ENCODE peak calls at places on chromosomes 13 and 19, in four cellular contexts. F, P, K and U are unnamed samples.

GRCh38 chr13:31638577-31638976 is 100.7 kb upstream of the RXFP2 start:
- DNase-seq in F (peak), P (no peak), K (no peak), U (peak)

GRCh38 chr13:113759525-113760137 is 605 bp downstream of the TMEM255B start:
- DNase-seq in F (peak), P (peak), K (no peak), U (peak)

GRCh38 chr13:85366759-85367417 is 432.3 kb downstream of the SLITRK6 start:
- DNase-seq in F (peak), P (no peak), K (no peak), U (no peak)

GRCh38 chr19:2517881-2518601 is 42.1 kb downstream of the GADD45B start:
- DNase-seq in F (no peak), P (no peak), K (no peak), U (no peak)

GRCh38 chr13:92175330-92175729 is 776.9 kb downstream of the GPC5 start:
- DNase-seq in F (peak), P (peak), K (no peak), U (no peak)

GRCh38 chr19:18438331-18439024 is 545 bp upstream of the ISYNA1 start:
- DNase-seq in F (no peak), P (peak), K (no peak), U (no peak)

GRCh38 chr19:46596008-46596407 is 5.1 kb upstream of the CALM3 start:
- DNase-seq in F (no peak), P (no peak), K (no peak), U (no peak)

GRCh38 chr19:7440188-7440975 is 48.5 kb downstream of the PEX11G start:
- DNase-seq in F (no peak), P (no peak), K (no peak), U (no peak)

GRCh38 chr13:111645598-111646463 is 325.4 kb downstream of the TEX29 start:
- DNase-seq in F (no peak), P (no peak), K (no peak), U (no peak)

GRCh38 chr19:42422092-42422575 is 5.1 kb downstream of the LIPE start:
- DNase-seq in F (no peak), P (no peak), K (no peak), U (no peak)

GRCh38 chr19:17739121-17739875 is 12.0 kb upstream of the FCHO1 start:
- DNase-seq in F (no peak), P (peak), K (no peak), U (no peak)

GRCh38 chr13:109301711-109302110 is 484.7 kb downstream of the IRS2 start:
- DNase-seq in F (no peak), P (no peak), K (no peak), U (no peak)

GRCh38 chr13:72666391-72666790 is 61.0 kb downstream of the MZT1 start:
- DNase-seq in F (no peak), P (no peak), K (no peak), U (no peak)

GRCh38 chr19:12873891-12874745 is 7.1 kb downstream of the DNASE2 start:
- DNase-seq in F (no peak), P (no peak), K (no peak), U (no peak)

GRCh38 chr19:4322942-4323665 is 15.5 kb downstream of the STAP2 start:
- DNase-seq in F (no peak), P (peak), K (no peak), U (no peak)

DNA sequence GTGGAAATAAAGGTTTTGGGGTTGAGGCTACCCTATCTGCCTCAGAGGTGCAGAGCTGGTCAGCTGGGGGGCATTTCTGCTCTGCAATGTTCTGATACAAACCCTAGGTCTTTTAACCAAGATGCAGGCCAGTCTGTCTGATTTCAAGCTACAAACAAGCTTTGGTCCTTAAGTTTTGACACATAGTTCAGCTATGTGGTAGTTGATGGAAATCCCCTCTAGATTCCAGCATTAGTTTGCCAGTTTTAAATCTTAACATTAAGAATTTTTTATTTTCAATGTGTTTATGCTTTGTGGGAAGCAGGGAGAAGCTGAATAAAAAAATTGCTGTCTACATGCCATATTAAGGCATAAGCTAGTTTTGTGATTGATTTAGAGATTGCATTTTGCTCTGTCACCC is 225.7 kb downstream of the LMO7 start:
- DNase-seq in F (no peak), P (no peak), K (no peak), U (no peak)
- TF ChIP-seq CTCF in F (no peak), P (no peak), K (no peak), U (no peak)

DNA sequence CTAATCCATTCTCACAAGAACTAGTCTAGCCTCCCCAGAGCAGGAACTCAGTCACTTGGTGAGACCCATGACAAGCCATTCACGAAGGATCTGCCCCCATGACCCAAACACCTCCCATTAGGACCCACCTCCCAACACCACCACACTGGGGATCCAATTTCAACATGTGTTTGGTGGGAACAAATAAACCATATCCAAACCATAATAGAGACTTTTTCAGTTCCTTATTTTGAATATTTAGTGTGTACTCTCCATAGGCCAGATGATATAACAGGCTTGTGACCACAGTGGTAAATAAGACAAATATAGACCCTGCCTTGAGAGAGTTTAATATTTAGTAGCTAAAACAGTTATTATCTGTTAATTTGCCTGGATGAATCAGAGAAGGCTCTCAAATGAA is 227.5 kb upstream of the SERP2 start:
- DNase-seq in F (no peak), P (no peak), K (no peak), U (no peak)
- TF ChIP-seq CTCF in F (no peak), P (no peak), K (no peak), U (no peak)

DNA sequence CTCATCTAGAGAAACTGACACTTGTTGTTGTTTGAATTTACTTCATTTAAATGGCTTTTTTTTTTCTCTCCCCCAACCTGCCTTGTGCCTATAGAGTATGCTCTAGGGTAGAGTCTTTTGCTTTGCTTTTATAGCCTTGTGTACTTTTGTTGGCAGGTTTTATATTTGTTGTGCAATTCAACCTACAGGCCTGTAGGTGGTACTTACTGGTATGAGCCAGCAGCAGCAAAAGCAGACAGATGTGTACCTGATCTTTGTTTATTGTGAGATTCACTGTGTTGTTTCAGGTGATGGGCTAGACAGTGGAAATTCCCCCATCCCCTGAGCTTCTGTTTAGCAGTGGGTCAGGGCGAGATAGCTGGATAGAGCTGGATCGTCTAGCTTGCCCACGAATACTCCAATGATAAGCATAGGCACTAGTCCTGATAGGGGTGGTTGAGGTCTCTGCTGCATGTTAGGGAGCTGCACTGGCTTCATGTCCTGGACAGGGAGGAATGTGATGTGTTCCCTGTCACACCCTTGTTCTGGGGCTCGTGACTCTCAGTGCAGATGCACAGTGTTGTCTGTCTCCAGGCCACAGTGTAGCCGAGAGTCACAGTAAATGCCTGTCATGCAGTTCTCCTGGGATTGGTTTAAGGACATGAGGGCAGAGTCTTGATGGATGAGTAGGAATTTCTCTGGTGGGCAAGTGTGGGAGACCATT is 21.3 kb downstream of the DNAJC3 start:
- DNase-seq in F (no peak), P (no peak), K (no peak), U (no peak)
- TF ChIP-seq CTCF in F (no peak), P (peak), K (no peak), U (no peak)

DNA sequence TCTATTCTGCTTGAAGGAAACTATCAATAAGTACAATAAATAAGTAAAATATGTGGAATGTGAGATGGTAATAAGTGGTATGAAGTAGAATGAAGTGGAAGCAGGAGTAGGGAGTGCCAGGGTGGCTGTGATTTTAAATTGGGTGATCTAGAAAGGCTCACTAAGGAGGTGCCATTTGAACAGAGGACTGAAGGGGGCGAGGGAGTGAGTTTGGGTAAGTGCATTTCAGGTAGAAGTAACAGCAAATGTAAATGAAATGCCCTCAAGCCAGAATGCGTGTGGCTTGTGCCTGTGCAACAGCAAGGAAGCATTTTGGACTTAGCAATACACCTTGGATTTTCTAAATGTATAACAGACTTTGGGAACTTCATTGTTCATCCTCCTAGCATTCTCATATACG is 77.1 kb downstream of the CCNA1 start:
- DNase-seq in F (no peak), P (no peak), K (no peak), U (no peak)
- TF ChIP-seq CTCF in F (no peak), P (no peak), K (no peak), U (no peak)

GRCh38 chr19:47790398-47790814 is 11.9 kb downstream of the SELENOW start:
- DNase-seq in F (peak), P (peak), K (peak), U (peak)

GRCh38 chr19:47792616-47793015 is 11.7 kb downstream of the TPRX1 start:
- DNase-seq in F (no peak), P (no peak), K (no peak), U (no peak)

GRCh38 chr19:47797996-47798903 is 6.1 kb downstream of the TPRX1 start:
- DNase-seq in F (no peak), P (no peak), K (no peak), U (no peak)

GRCh38 chr19:47796785-47797184 is 7.6 kb downstream of the TPRX1 start:
- DNase-seq in F (no peak), P (no peak), K (no peak), U (no peak)

DNA sequence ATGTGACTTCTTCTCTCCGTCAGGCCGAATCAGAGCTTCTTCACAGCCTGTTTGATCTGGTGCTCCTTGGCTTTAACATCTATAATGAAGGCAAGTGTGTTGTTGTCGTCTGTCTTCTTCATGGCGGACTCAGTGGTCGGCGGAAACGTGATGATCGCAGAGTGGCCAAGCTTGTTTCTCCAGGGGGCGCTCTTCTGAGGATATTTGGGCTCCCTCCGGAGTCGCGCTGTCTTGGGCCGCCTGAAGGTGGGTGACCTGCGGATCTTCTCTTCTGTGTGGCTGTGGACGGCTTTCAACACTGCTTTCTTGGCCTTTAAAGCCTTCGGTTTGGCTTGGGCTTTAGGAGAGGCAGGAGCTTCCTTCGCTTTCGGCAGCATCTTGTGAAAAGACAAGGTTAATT is 9.8 kb downstream of the TPRX1 start:
- DNase-seq in F (no peak), P (no peak), K (no peak), U (no peak)
- TF ChIP-seq CTCF in F (no peak), P (no peak), K (no peak), U (no peak)

DNA sequence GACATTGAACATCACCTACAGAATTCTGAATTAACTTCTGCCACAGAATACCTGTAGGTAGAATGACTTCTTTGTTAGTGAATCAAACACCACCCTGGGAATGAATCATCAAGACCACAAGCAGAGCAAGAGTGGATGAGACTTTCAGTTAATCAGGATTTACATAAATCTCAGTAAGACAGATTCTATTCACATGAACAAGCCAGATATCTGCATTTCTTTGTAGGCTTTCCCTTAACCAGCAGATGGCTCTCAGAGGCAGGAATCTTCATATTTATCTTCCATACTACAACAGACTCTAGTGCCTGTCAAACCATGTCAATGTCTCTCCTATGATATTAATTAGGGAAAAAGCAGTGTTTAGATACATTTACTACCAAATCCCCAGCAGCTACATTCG is 412.1 kb downstream of the KLF12 start:
- DNase-seq in F (peak), P (no peak), K (no peak), U (peak)
- TF ChIP-seq CTCF in F (no peak), P (no peak), K (peak), U (no peak)

DNA sequence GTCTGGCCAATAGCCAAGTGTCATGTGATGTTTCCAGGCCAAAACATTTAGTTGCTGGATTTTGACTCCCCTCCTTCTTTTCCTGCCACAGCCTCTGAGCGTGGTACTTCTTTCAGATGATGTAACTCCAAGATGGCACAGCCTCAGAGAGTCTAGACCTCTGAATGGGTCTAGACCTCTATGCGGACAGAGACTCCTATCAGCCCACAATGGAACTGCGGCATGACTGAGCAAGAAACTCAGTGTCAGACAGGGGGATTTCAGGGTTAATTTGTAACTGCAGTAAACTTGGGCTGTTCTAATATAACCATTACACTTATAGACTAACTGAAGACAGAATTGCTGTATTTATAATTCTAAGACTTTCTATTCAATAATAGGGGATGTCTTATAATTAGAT is 42.6 kb upstream of the ZDHHC20 start:
- DNase-seq in F (no peak), P (no peak), K (no peak), U (no peak)
- TF ChIP-seq CTCF in F (no peak), P (no peak), K (no peak), U (no peak)